ENCODE peak calls at places on chromosomes 6 and 20, in eight cellular contexts. J, V, T, M, A, G, O and U are unnamed samples.

GRCh38 chr6:1670711-1671462 is 61.2 kb downstream of the FOXC1 start:
- DNase-seq in T (no peak), M (no peak), A (no peak), G (no peak), O (no peak), J (no peak), V (no peak), U (peak)

GRCh38 chr6:167825759-167826229 is 917 bp upstream of the AFDN start:
- DNase-seq in G (no peak), V (peak), A (no peak), J (no peak), O (peak), T (peak), M (peak), U (peak)

GRCh38 chr20:16747291-16747811 is 807 bp upstream of the OTOR start:
- DNase-seq in G (no peak), M (no peak), O (no peak), A (no peak), T (no peak), J (no peak), V (no peak), U (no peak)

GRCh38 chr6:169934699-169935347 is 183.4 kb downstream of the ERMARD start:
- DNase-seq in G (no peak), T (no peak), A (no peak), J (no peak), O (no peak), M (no peak), V (no peak), U (no peak)

GRCh38 chr6:132715204-132715603 is 1.3 kb upstream of the VNN1 start:
- DNase-seq in M (no peak), J (no peak), A (no peak), T (peak), V (no peak), O (peak), G (no peak), U (peak)

GRCh38 chr20:8043687-8044278 is 24.2 kb upstream of the TMX4 start:
- DNase-seq in J (peak), V (no peak), G (no peak), O (peak), A (no peak), M (peak), T (no peak), U (peak)

GRCh38 chr6:8589941-8590676 is 154.8 kb upstream of the SLC35B3 start:
- DNase-seq in T (peak), V (no peak), M (no peak), G (no peak), J (no peak), O (no peak), A (no peak), U (no peak)

GRCh38 chr6:47655719-47656595 is 42.4 kb upstream of the ADGRF4 start:
- DNase-seq in M (no peak), O (no peak), J (peak), A (no peak), G (no peak), V (no peak), T (peak), U (no peak)

GRCh38 chr20:51837876-51838420 is 35.6 kb upstream of the SALL4 start:
- DNase-seq in M (no peak), O (no peak), A (no peak), V (no peak), G (no peak), J (no peak), T (no peak), U (no peak)

GRCh38 chr6:1278057-1278720 is 33.7 kb upstream of the FOXQ1 start:
- DNase-seq in J (no peak), O (no peak), A (no peak), M (no peak), V (no peak), T (no peak), G (no peak), U (no peak)

GRCh38 chr6:165001502-165002157 is 307.8 kb downstream of the C6orf118 start:
- DNase-seq in O (no peak), G (no peak), M (no peak), T (no peak), A (no peak), V (no peak), J (no peak), U (no peak)

GRCh38 chr6:73854998-73855718 is 159.2 kb downstream of the CD109 start:
- DNase-seq in V (no peak), T (no peak), M (peak), O (no peak), A (no peak), G (no peak), J (peak), U (peak)

GRCh38 chr6:135083992-135084915 is 29.6 kb upstream of the HBS1L start:
- DNase-seq in V (no peak), M (no peak), J (no peak), G (no peak), A (no peak), T (no peak), O (no peak), U (no peak)

GRCh38 chr6:37175332-37176267 is 5.6 kb downstream of the PIM1 start:
- DNase-seq in J (no peak), G (no peak), V (no peak), T (no peak), A (no peak), M (peak), O (no peak), U (no peak)

GRCh38 chr6:22320750-22321149 is 23.9 kb upstream of the PRL start:
- DNase-seq in J (peak), O (no peak), G (no peak), A (no peak), V (no peak), M (no peak), T (no peak), U (no peak)

GRCh38 chr6:169961772-169962561 is 210.5 kb downstream of the ERMARD start:
- DNase-seq in M (no peak), A (peak), T (peak), V (peak), J (no peak), O (peak), G (peak), U (peak)

GRCh38 chr6:21479140-21479539 is 114.4 kb upstream of the SOX4 start:
- DNase-seq in G (no peak), A (no peak), J (no peak), V (no peak), O (peak), M (no peak), T (no peak), U (no peak)

GRCh38 chr20:60137657-60138245 is 179.5 kb downstream of the CDH26 start:
- DNase-seq in M (no peak), T (peak), G (no peak), A (no peak), V (no peak), J (no peak), O (no peak), U (peak)

GRCh38 chr6:49339096-49339495 is 124.0 kb downstream of the MMUT start:
- DNase-seq in J (no peak), T (no peak), V (no peak), M (no peak), O (no peak), A (no peak), G (no peak), U (no peak)

GRCh38 chr6:116536216-116536621 is 9.3 kb downstream of the TRAPPC3L start:
- DNase-seq in A (no peak), G (no peak), V (no peak), M (peak), J (no peak), O (no peak), T (no peak), U (peak)

GRCh38 chr6:165181951-165182414 is 127.4 kb downstream of the C6orf118 start:
- DNase-seq in A (no peak), V (no peak), J (no peak), M (no peak), G (no peak), T (no peak), O (no peak), U (no peak)

GRCh38 chr6:41039060-41039998 is at the start of gene UNC5CL:
- DNase-seq in M (peak), G (no peak), O (no peak), T (peak), A (no peak), V (no peak), J (no peak), U (peak)

GRCh38 chr6:6405997-6406699 is 85.7 kb upstream of the F13A1 start:
- DNase-seq in T (no peak), J (no peak), A (no peak), G (no peak), V (no peak), O (no peak), M (no peak), U (no peak)

GRCh38 chr20:19653328-19653727 is 104.7 kb upstream of the RIN2 start:
- DNase-seq in G (no peak), T (peak), A (no peak), V (no peak), J (no peak), O (no peak), M (no peak), U (no peak)

GRCh38 chr6:42735976-42736375 is 9.9 kb downstream of the TBCC start:
- DNase-seq in O (no peak), A (no peak), T (no peak), V (no peak), G (no peak), J (no peak), M (no peak), U (no peak)

GRCh38 chr6:118632359-118632758 is 19.0 kb downstream of the CEP85L start:
- DNase-seq in O (no peak), V (no peak), T (no peak), M (no peak), A (no peak), G (no peak), J (no peak), U (no peak)

GRCh38 chr6:169837529-169838250 is 86.3 kb downstream of the ERMARD start:
- DNase-seq in V (no peak), O (peak), A (peak), M (no peak), T (peak), J (no peak), G (no peak), U (no peak)

GRCh38 chr6:14207493-14207892 is 89.9 kb downstream of the CD83 start:
- DNase-seq in T (no peak), M (no peak), G (no peak), J (no peak), O (no peak), V (no peak), A (no peak), U (no peak)

GRCh38 chr20:10433014-10433622 is 904 bp downstream of the MKKS start:
- DNase-seq in M (no peak), O (no peak), G (no peak), V (no peak), A (no peak), T (peak), J (no peak), U (no peak)

GRCh38 chr6:39530201-39530759 is 194.9 kb downstream of the KIF6 start:
- DNase-seq in V (no peak), O (no peak), T (no peak), G (no peak), A (no peak), J (peak), M (peak), U (no peak)

GRCh38 chr20:61953037-61953788 is 112.5 kb downstream of the TAF4 start:
- DNase-seq in T (no peak), A (no peak), M (no peak), J (no peak), V (peak), G (peak), O (no peak), U (no peak)

GRCh38 chr6:146582857-146583256 is 15.9 kb upstream of the ADGB start:
- DNase-seq in M (no peak), J (no peak), V (no peak), A (no peak), O (no peak), T (no peak), G (no peak), U (no peak)

GRCh38 chr20:48818481-48818987 is 9.3 kb downstream of the PREX1 start:
- DNase-seq in M (peak), T (no peak), O (no peak), G (no peak), A (no peak), J (no peak), V (no peak), U (no peak)

GRCh38 chr20:1144401-1145172 is 26.2 kb downstream of the PSMF1 start:
- DNase-seq in V (no peak), M (no peak), A (no peak), G (no peak), J (no peak), O (no peak), T (no peak), U (no peak)

GRCh38 chr6:127022297-127022696 is 96.2 kb upstream of the RSPO3 start:
- DNase-seq in T (no peak), M (no peak), V (no peak), O (peak), J (peak), A (no peak), G (no peak), U (no peak)

GRCh38 chr20:884983-885952 is 30.9 kb downstream of the ANGPT4 start:
- DNase-seq in V (no peak), J (no peak), A (peak), T (peak), G (no peak), O (peak), M (no peak), U (peak)

GRCh38 chr6:157755032-157755751 is 67.9 kb upstream of the SNX9 start:
- DNase-seq in O (no peak), G (no peak), V (no peak), M (no peak), J (no peak), T (peak), A (peak), U (no peak)

DNA sequence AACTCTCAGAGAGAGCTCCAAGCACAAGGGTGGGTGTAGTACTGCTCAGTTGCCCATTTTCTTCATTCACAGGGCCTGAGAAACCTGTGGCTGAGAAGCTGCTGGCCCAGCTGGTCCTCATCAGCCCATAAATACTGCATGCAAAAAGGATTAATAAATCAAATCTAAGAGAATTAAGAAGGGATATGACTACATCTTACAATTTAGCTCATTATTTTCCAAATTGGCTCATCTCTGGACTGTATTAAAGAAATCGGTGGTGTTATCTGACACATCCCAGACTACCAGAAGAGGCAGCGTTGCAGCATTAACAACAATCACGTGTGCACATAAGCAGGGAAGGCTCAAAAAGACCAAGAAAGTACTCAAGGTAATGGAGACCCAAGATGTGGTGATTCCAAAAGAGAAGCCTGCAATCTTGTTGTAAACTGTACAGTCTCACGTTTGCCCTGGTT is 90.7 kb downstream of the CD24 start:
- DNase-seq in A (no peak), O (no peak), J (no peak), M (no peak), T (no peak), V (no peak), G (no peak), U (no peak)
- TF ChIP-seq CTCF in A (no peak), O (no peak), J (no peak), M (peak), T (peak), V (peak), G (no peak), U (peak)

GRCh38 chr20:32820698-32821378 is 1.1 kb downstream of the MAPRE1 start:
- DNase-seq in J (no peak), M (no peak), T (no peak), A (no peak), V (no peak), O (no peak), G (no peak), U (no peak)

GRCh38 chr20:32823737-32824588 is 4.2 kb downstream of the MAPRE1 start:
- DNase-seq in J (no peak), A (no peak), O (no peak), T (no peak), V (no peak), G (no peak), M (no peak), U (no peak)

GRCh38 chr20:32820000-32820697 is 395 bp downstream of the MAPRE1 start:
- DNase-seq in J (no peak), A (no peak), G (peak), M (peak), T (peak), O (peak), V (peak), U (peak)

GRCh38 chr20:32822189-32822588 is 2.4 kb downstream of the MAPRE1 start:
- DNase-seq in T (no peak), O (no peak), A (no peak), V (no peak), M (no peak), J (no peak), G (no peak), U (no peak)

DNA sequence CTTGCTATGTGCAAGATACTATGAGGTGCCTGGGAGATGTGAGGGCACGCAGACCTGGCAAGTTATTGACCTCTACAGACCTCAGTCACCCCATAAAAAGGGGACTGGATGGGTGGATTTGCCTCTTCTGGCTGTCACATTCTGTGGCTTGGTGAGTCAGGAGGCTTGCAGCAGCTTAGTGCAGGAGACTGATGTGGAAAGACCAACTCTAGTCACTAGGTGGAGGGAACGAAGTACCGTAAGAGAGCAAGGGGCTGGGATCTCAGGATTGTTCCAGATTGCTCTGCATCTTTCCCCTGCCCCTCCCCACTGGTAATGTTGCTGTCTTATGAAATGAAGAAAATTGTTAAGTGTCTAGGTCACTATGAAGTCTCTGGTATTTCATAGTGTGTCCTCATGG is 3.3 kb downstream of the MAPRE1 start:
- DNase-seq in J (peak), T (no peak), V (no peak), O (no peak), G (no peak), M (no peak), A (no peak), U (no peak)
- TF ChIP-seq CTCF in J (no peak), T (peak), V (no peak), O (no peak), G (no peak), M (no peak), A (no peak), U (no peak)

GRCh38 chr6:113461153-113461897 is 395.8 kb upstream of the MARCKS start:
- DNase-seq in M (no peak), G (no peak), V (no peak), A (no peak), O (no peak), T (no peak), J (no peak), U (no peak)
- TF ChIP-seq CTCF in M (peak), G (no peak), V (peak), A (no peak), O (no peak), T (peak), J (peak), U (peak)

GRCh38 chr20:37903317-37904007 is 535 bp downstream of the VSTM2L start:
- DNase-seq in O (no peak), A (no peak), M (peak), G (no peak), T (no peak), V (no peak), J (no peak), U (no peak)
- TF ChIP-seq CTCF in O (peak), A (peak), M (peak), G (peak), T (peak), V (peak), J (peak), U (peak)

GRCh38 chr6:28393912-28394662 is 5.5 kb downstream of the ZSCAN12 start:
- DNase-seq in V (no peak), T (no peak), J (no peak), A (no peak), G (no peak), M (no peak), O (no peak), U (no peak)
- TF ChIP-seq CTCF in V (peak), T (peak), J (peak), A (no peak), G (no peak), M (peak), O (peak), U (peak)

DNA sequence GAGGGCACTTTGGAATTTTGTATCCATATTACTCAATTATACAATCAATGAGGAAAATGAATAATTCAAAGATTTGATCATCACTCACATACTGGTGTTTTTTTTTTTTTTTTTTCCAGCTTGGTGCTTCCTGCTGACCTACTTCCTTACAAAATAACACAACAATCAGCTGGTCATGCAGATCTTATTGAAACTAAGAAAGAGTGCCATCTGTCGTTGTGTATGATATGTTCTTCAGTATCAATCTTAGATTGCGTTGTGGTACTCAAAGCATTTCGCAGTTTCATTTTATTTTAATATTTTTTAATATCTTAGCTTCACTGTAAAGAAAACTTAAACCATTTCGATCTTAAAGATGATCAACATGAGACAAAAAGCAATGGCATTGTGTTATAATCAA is 155.6 kb downstream of the OGFRL1 start:
- DNase-seq in M (no peak), G (no peak), T (no peak), V (no peak), O (no peak), J (no peak), A (no peak), U (no peak)
- TF ChIP-seq CTCF in M (no peak), G (no peak), T (peak), V (no peak), O (peak), J (no peak), A (no peak), U (no peak)

GRCh38 chr6:7566617-7567173 is 23.3 kb upstream of the SNRNP48 start:
- DNase-seq in A (no peak), T (peak), M (no peak), O (no peak), G (no peak), J (no peak), V (no peak), U (no peak)
- TF ChIP-seq CTCF in A (no peak), T (peak), M (peak), O (no peak), G (no peak), J (no peak), V (no peak), U (no peak)

GRCh38 chr6:125983246-125983945 is 2.9 kb upstream of the TRMT11 start:
- DNase-seq in M (no peak), J (peak), A (no peak), T (no peak), V (no peak), O (no peak), G (no peak), U (no peak)
- TF ChIP-seq CTCF in M (no peak), J (no peak), A (no peak), T (no peak), V (no peak), O (no peak), G (no peak), U (no peak)